ENCODE peak calls at places on chromosomes 6 and 20, in four cellular contexts. H is activated gamma-delta T cell; M is NCI-H1092; F is stimulated activated CD8-positive, alpha-beta memory T cell treated with anti-CD3 and anti-CD28 coated beads, Interleukin-12 subunit alpha, Interleukin-12 subunit beta, amount 100 ng/mL, for 4 hours. K is an unnamed sample.

GRCh38 chr20:50558483-50558925 is 48.3 kb downstream of the PTPN1 start:
- DNase-seq in H (no peak), M (no peak), F (no peak), K (no peak)

GRCh38 chr6:311679-312220 is 19.5 kb downstream of the DUSP22 start:
- DNase-seq in H (no peak), M (no peak), F (no peak), K (no peak)

GRCh38 chr20:58892932-58893224 is 40.4 kb downstream of the GNAS start:
- DNase-seq in H (no peak), M (no peak), F (no peak), K (no peak)

GRCh38 chr6:167824591-167825041 is 2.1 kb upstream of the AFDN start:
- DNase-seq in H (no peak), M (no peak), F (no peak), K (no peak)

GRCh38 chr20:58816051-58816450 is 34.7 kb downstream of the GNAS-AS1 start:
- DNase-seq in H (no peak), M (no peak), F (no peak), K (no peak)

GRCh38 chr6:35146453-35146852 is 5.3 kb upstream of the TCP11 start:
- DNase-seq in H (no peak), M (peak; percentile 4), F (no peak), K (no peak)

GRCh38 chr6:160102956-160103824 is 18.4 kb upstream of the SLC22A1 start:
- DNase-seq in H (no peak), M (no peak), F (no peak), K (no peak)

GRCh38 chr6:68958327-68958726 is 323.2 kb downstream of the ADGRB3 start:
- DNase-seq in H (no peak), M (no peak), F (no peak), K (no peak)

K was measured in cortex of kidney.